ENCODE peak calls at places on chromosomes 7 and 10, in eight cellular contexts. C is CD14-positive monocyte, J is choroid plexus epithelial cell, U is Panc1, W is prostate gland, P is SK-N-SH, M is astrocyte of the cerebellum, O is lower lobe of right lung. H is an unnamed sample.

GRCh38 chr10:23096814-23097549 is 1.6 kb downstream of the MSRB2 start:
- DNase-seq in C (no peak), J (peak), U (no peak), W (peak), P (peak), M (peak), O (no peak), H (no peak)

GRCh38 chr10:21687197-21687993 is 153.4 kb downstream of the MLLT10 start:
- DNase-seq in C (no peak), J (peak), U (no peak), W (no peak), P (no peak), M (no peak), O (no peak), H (no peak)

GRCh38 chr7:69283421-69283820 is 314.9 kb upstream of the AUTS2 start:
- DNase-seq in C (no peak), J (no peak), U (no peak), W (no peak), P (no peak), M (peak), O (no peak), H (no peak)

GRCh38 chr10:124745257-124745656 is 1.1 kb upstream of the FAM53B start:
- DNase-seq in C (no peak), J (no peak), U (no peak), W (no peak), P (no peak), M (no peak), O (no peak), H (no peak)

GRCh38 chr7:25371972-25372371 is 143.7 kb upstream of the NPVF start:
- DNase-seq in C (no peak), J (no peak), U (no peak), W (no peak), P (no peak), M (no peak), O (no peak), H (no peak)

GRCh38 chr7:148458263-148458662 is 132.3 kb upstream of the C7orf33 start:
- DNase-seq in C (no peak), J (no peak), U (no peak), W (no peak), P (no peak), M (no peak), O (no peak), H (no peak)

GRCh38 chr7:23473848-23474097 is 3.5 kb upstream of the IGF2BP3 start:
- DNase-seq in C (no peak), J (no peak), U (no peak), W (no peak), P (no peak), M (no peak), O (no peak), H (peak)

GRCh38 chr10:95208702-95209391 is 14.8 kb downstream of the ACSM6 start:
- DNase-seq in C (no peak), J (peak), U (no peak), W (no peak), P (peak), M (no peak), O (no peak), H (no peak)

GRCh38 chr10:78516741-78517140 is 483.1 kb downstream of the RPS24 start:
- DNase-seq in C (no peak), J (no peak), U (no peak), W (no peak), P (no peak), M (no peak), O (no peak), H (no peak)

GRCh38 chr7:75727881-75728592 is 10.7 kb downstream of the HIP1 start:
- DNase-seq in C (no peak), J (peak), U (no peak), W (peak), P (no peak), M (no peak), O (peak), H (no peak)

GRCh38 chr10:33212061-33212748 is 122.3 kb downstream of the NRP1 start:
- DNase-seq in C (no peak), J (peak), U (no peak), W (no peak), P (no peak), M (no peak), O (no peak), H (no peak)

GRCh38 chr7:80540841-80541240 is 29.0 kb upstream of the GNAT3 start:
- DNase-seq in C (no peak), J (no peak), U (no peak), W (no peak), P (no peak), M (no peak), O (no peak), H (no peak)

GRCh38 chr7:20220293-20220755 is 3.1 kb upstream of the MACC1 start:
- DNase-seq in C (no peak), J (no peak), U (no peak), W (no peak), P (no peak), M (no peak), O (no peak), H (no peak)

GRCh38 chr7:24141876-24142509 is 142.0 kb upstream of the NPY start:
- DNase-seq in C (no peak), J (no peak), U (no peak), W (no peak), P (peak), M (no peak), O (no peak), H (no peak)

GRCh38 chr7:39754326-39755120 is 131.2 kb downstream of the RALA start:
- DNase-seq in C (no peak), J (peak), U (no peak), W (no peak), P (no peak), M (peak), O (peak), H (no peak)

GRCh38 chr10:108439397-108439796 is 1274.9 kb upstream of the SORCS1 start:
- DNase-seq in C (no peak), J (no peak), U (no peak), W (no peak), P (no peak), M (no peak), O (no peak), H (no peak)

GRCh38 chr10:70845261-70845660 is 29.5 kb downstream of the SGPL1 start:
- DNase-seq in C (no peak), J (no peak), U (no peak), W (no peak), P (no peak), M (no peak), O (no peak), H (no peak)

GRCh38 chr10:96311180-96311697 is 7.0 kb downstream of the DNTT start:
- DNase-seq in C (no peak), J (no peak), U (no peak), W (no peak), P (no peak), M (no peak), O (no peak), H (no peak)

GRCh38 chr7:2926898-2927405 is 82.8 kb upstream of the GNA12 start:
- DNase-seq in C (peak), J (no peak), U (no peak), W (no peak), P (peak), M (no peak), O (peak), H (no peak)

GRCh38 chr7:112160130-112160770 is 45.9 kb downstream of the DOCK4 start:
- DNase-seq in C (no peak), J (peak), U (peak), W (no peak), P (peak), M (peak), O (no peak), H (no peak)

DNA sequence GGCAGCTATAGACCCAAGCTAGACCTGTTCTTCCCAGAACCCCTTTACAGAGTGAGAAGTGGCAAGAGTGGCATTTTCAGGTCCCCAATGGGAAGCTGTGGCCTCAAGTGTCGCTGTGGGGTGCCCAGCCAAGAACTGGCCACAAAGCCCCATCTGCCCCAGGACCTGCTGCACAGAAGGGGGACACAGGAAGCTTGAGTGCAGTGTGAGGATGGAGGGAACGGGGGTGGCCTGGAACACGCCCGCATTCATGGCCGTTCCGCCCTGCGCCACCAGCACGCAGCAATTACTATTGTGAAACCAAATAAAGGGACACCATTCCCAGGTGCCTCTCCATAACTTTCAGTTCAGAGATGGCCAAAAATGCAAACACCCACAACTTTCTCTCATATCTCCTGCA is 237.6 kb upstream of the TCERG1L start:
- DNase-seq in C (no peak), J (no peak), U (no peak), W (no peak), P (no peak), M (no peak), O (no peak), H (no peak)
- TF ChIP-seq CTCF in C (no peak), J (no peak), U (no peak), W (no peak), P (no peak), M (no peak), O (no peak), H (no peak)

GRCh38 chr10:60575105-60575504 is 185.4 kb upstream of the ANK3 start:
- DNase-seq in C (no peak), J (no peak), U (no peak), W (no peak), P (no peak), M (no peak), O (no peak), H (no peak)
- TF ChIP-seq CTCF in C (no peak), J (no peak), U (no peak), W (no peak), P (peak), M (no peak), O (no peak), H (no peak)

DNA sequence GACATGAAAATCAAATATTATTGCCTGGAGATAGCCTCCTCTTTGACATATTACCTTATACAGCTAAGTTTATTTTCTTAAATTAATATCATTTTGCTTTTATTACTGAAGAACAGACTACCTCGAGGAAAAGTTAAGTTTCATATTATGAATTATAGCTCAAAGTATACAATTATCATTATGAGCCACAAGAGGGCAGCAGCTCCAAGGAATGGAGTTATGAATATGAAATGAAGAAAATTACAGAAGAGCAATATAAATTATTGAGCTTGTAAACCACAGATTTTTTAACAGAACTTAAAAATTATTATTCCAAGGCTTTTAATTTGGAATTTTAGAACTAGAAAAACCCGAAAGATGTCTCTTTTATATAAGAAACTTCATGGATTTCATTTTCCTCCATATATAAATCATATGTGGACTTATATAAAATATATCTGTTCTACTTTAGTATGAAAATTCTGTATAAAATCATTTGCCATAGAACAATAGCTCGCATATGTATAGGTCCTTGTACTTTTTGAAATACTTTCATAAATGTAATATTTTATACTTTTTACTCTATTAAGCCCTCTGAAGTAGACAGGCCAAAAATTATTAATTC is 40.1 kb downstream of the IQUB start:
- DNase-seq in C (no peak), J (peak), U (peak), W (peak), P (peak), M (peak), O (no peak), H (no peak)
- TF ChIP-seq CTCF in C (peak), J (peak), U (peak), W (peak), P (peak), M (peak), O (peak), H (peak)

GRCh38 chr10:29733323-29733722 is 98.6 kb upstream of the SVIL start:
- DNase-seq in C (no peak), J (no peak), U (no peak), W (no peak), P (no peak), M (no peak), O (no peak), H (no peak)
- TF ChIP-seq CTCF in C (no peak), J (no peak), U (no peak), W (no peak), P (no peak), M (no peak), O (no peak), H (no peak)

GRCh38 chr10:103791291-103791690 is 64.1 kb downstream of the SH3PXD2A start:
- DNase-seq in C (no peak), J (no peak), U (no peak), W (no peak), P (no peak), M (no peak), O (no peak), H (no peak)

GRCh38 chr10:103789141-103789540 is 66.2 kb downstream of the SH3PXD2A start:
- DNase-seq in C (no peak), J (no peak), U (no peak), W (no peak), P (no peak), M (no peak), O (no peak), H (no peak)

GRCh38 chr10:103791858-103792257 is 63.5 kb downstream of the SH3PXD2A start:
- DNase-seq in C (no peak), J (no peak), U (no peak), W (no peak), P (no peak), M (no peak), O (peak), H (no peak)

GRCh38 chr10:103790580-103790979 is 64.8 kb downstream of the SH3PXD2A start:
- DNase-seq in C (no peak), J (no peak), U (no peak), W (no peak), P (no peak), M (no peak), O (no peak), H (no peak)

DNA sequence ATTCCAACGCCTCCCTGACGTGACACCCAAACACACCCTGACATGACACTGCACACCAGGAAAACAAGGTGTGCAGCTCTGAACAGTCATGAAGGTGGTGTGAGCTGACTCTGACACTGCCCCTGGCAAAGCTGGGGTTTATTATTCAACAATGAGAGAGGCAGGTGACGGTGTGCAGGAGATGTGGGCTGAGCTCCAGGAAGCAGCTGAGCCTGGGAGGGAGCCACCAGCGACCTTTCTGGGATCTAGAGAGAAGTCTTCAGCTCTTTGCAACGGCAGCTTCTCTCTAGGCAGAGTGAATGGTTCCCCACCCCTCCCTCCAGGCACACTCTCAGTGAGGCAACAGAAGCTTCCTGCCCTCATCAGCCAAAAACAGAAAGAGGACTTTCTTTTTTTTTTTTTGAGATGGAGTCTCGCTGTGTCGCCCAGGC is 65.6 kb downstream of the SH3PXD2A start:
- DNase-seq in C (no peak), J (no peak), U (no peak), W (peak), P (no peak), M (no peak), O (no peak), H (no peak)
- TF ChIP-seq CTCF in C (no peak), J (no peak), U (no peak), W (no peak), P (no peak), M (no peak), O (no peak), H (no peak)

H was measured in endothelial cell.